ENCODE peak calls at places on chromosomes 12 and 14, in six cellular contexts. R is NCI-H146; J is COR-L47; C is dorsolateral prefrontal cortex; N is CD4-positive, CD25-positive, alpha-beta regulatory T cell; Z is EL. M is an unnamed sample.

GRCh38 chr12:68106160-68106559 is 53.4 kb downstream of the IFNG start:
- DNase-seq in R (no peak), J (no peak), C (no peak), N (no peak), Z (peak; percentile 60), M (no peak)

GRCh38 chr14:77039285-77040058 is 11.0 kb upstream of the IRF2BPL start:
- DNase-seq in R (no peak), J (no peak), C (no peak), N (no peak), Z (peak; percentile 37), M (no peak)

GRCh38 chr12:6605425-6606330 is 1.5 kb downstream of the CHD4 start:
- DNase-seq in R (no peak), J (no peak), C (no peak), N (peak; percentile 59), Z (peak; percentile 38), M (no peak)

GRCh38 chr14:64233791-64234190 is 60.4 kb downstream of the ESR2 start:
- DNase-seq in R (no peak), J (no peak), C (no peak), N (no peak), Z (no peak), M (no peak)

GRCh38 chr12:48629541-48629940 is 52.5 kb downstream of the KANSL2 start:
- DNase-seq in R (no peak), J (no peak), C (no peak), N (no peak), Z (no peak), M (no peak)

GRCh38 chr12:131136539-131136872 is 182.8 kb downstream of the ADGRD1 start:
- DNase-seq in R (no peak), J (no peak), C (no peak), N (no peak), Z (no peak), M (no peak)

GRCh38 chr14:67859169-67859749 is 39.7 kb downstream of the RAD51B start:
- DNase-seq in R (no peak), J (no peak), C (no peak), N (no peak), Z (no peak), M (no peak)

GRCh38 chr12:32290411-32290810 is 108.9 kb upstream of the FGD4 start:
- DNase-seq in R (no peak), J (no peak), C (no peak), N (no peak), Z (peak; percentile 12), M (peak; percentile 85)

GRCh38 chr12:51591020-51591901 is at the start of gene SCN8A:
- DNase-seq in R (peak; percentile 91), J (peak; percentile 77), C (peak; percentile 57), N (peak; percentile 31), Z (peak; percentile 74), M (peak; percentile 36)

GRCh38 chr12:3727877-3728632 is 24.9 kb downstream of the CRACR2A start:
- DNase-seq in R (no peak), J (no peak), C (no peak), N (no peak), Z (peak; percentile 26), M (no peak)

GRCh38 chr12:104526320-104526719 is 69.6 kb downstream of the CHST11 start:
- DNase-seq in R (no peak), J (no peak), C (no peak), N (no peak), Z (no peak), M (no peak)

GRCh38 chr12:116697305-116698130 is 40.4 kb downstream of the SPRING1 start:
- DNase-seq in R (peak; percentile 29), J (peak; percentile 60), C (no peak), N (no peak), Z (peak; percentile 21), M (no peak)

GRCh38 chr12:68821357-68822188 is 13.6 kb downstream of the MDM2 start:
- DNase-seq in R (no peak), J (no peak), C (no peak), N (peak; percentile 51), Z (no peak), M (no peak)

GRCh38 chr14:74563233-74563585 is 48.8 kb downstream of the LTBP2 start:
- DNase-seq in R (no peak), J (no peak), C (no peak), N (no peak), Z (no peak), M (peak; percentile 56)

GRCh38 chr14:95341115-95341514 is 21.4 kb upstream of the CLMN start:
- DNase-seq in R (no peak), J (no peak), C (no peak), N (no peak), Z (no peak), M (no peak)

GRCh38 chr12:94994312-94994711 is 9.2 kb downstream of the NDUFA12 start:
- DNase-seq in R (no peak), J (no peak), C (no peak), N (no peak), Z (peak; percentile 83), M (peak; percentile 21)

GRCh38 chr12:93894391-93895095 is 217.4 kb downstream of the CRADD start:
- DNase-seq in R (no peak), J (no peak), C (peak; percentile 24), N (no peak), Z (no peak), M (no peak)

GRCh38 chr12:102971227-102971626 is 13.8 kb downstream of the ASCL1 start:
- DNase-seq in R (no peak), J (no peak), C (no peak), N (no peak), Z (no peak), M (no peak)

GRCh38 chr12:119936705-119937323 is 52.2 kb upstream of the BICDL1 start:
- DNase-seq in R (no peak), J (no peak), C (no peak), N (no peak), Z (no peak), M (no peak)

GRCh38 chr12:19771858-19772257 is 332.6 kb downstream of the AEBP2 start:
- DNase-seq in R (no peak), J (no peak), C (no peak), N (no peak), Z (peak; percentile 89), M (no peak)

GRCh38 chr14:77923131-77923933 is 123.4 kb downstream of the ADCK1 start:
- DNase-seq in R (peak; percentile 12), J (no peak), C (no peak), N (no peak), Z (no peak), M (no peak)

GRCh38 chr12:64679487-64679983 is 69.2 kb downstream of the RASSF3 start:
- DNase-seq in R (peak; percentile 70), J (peak; percentile 88), C (no peak), N (peak; percentile 92), Z (peak; percentile 61), M (peak; percentile 99)

GRCh38 chr12:14048949-14049545 is 67.6 kb upstream of the GRIN2B start:
- DNase-seq in R (no peak), J (no peak), C (no peak), N (no peak), Z (no peak), M (no peak)

GRCh38 chr12:52579468-52580450 is 6.1 kb upstream of the KRT74 start:
- DNase-seq in R (no peak), J (no peak), C (no peak), N (no peak), Z (no peak), M (peak; percentile 73)

GRCh38 chr12:118190266-118190665 is 54.3 kb downstream of the PEBP1 start:
- DNase-seq in R (peak; percentile 50), J (no peak), C (no peak), N (no peak), Z (peak; percentile 44), M (no peak)

GRCh38 chr14:51419685-51420084 is 179.6 kb downstream of the TMX1 start:
- DNase-seq in R (no peak), J (no peak), C (no peak), N (peak; percentile 65), Z (no peak), M (no peak)

GRCh38 chr14:82385043-82385442 is 851.4 kb upstream of the SEL1L start:
- DNase-seq in R (peak; percentile 88), J (peak; percentile 98), C (no peak), N (no peak), Z (no peak), M (no peak)

GRCh38 chr12:46459881-46460545 is 87.4 kb upstream of the SLC38A2 start:
- DNase-seq in R (no peak), J (no peak), C (no peak), N (peak; percentile 50), Z (no peak), M (no peak)

GRCh38 chr14:74510955-74511354 is 17.4 kb downstream of the ISCA2 start:
- DNase-seq in R (no peak), J (no peak), C (no peak), N (no peak), Z (peak; percentile 65), M (no peak)

GRCh38 chr12:106178582-106178981 is 39.8 kb upstream of the NUAK1 start:
- DNase-seq in R (no peak), J (no peak), C (no peak), N (no peak), Z (no peak), M (no peak)

GRCh38 chr14:77139540-77140342 is 1.9 kb downstream of the ZDHHC22 start:
- DNase-seq in R (peak; percentile 72), J (peak; percentile 30), C (peak; percentile 58), N (peak; percentile 53), Z (peak; percentile 44), M (no peak)

GRCh38 chr12:107309020-107309419 is 215.7 kb upstream of the CRY1 start:
- DNase-seq in R (no peak), J (no peak), C (no peak), N (peak; percentile 71), Z (no peak), M (no peak)

GRCh38 chr12:101608301-101609133 is 13.7 kb downstream of the MYBPC1 start:
- DNase-seq in R (no peak), J (peak; percentile 13), C (no peak), N (no peak), Z (no peak), M (no peak)

GRCh38 chr12:123265851-123266678 is 5.6 kb downstream of the CDK2AP1 start:
- DNase-seq in R (no peak), J (no peak), C (no peak), N (no peak), Z (no peak), M (no peak)

GRCh38 chr14:28321475-28322244 is 444.9 kb upstream of the FOXG1 start:
- DNase-seq in R (no peak), J (no peak), C (no peak), N (no peak), Z (no peak), M (no peak)

GRCh38 chr14:76186318-76187027 is 34.8 kb downstream of the GPATCH2L start:
- DNase-seq in R (peak; percentile 18), J (no peak), C (no peak), N (no peak), Z (no peak), M (no peak)

GRCh38 chr12:85425926-85426325 is 145.9 kb downstream of the ALX1 start:
- DNase-seq in R (no peak), J (no peak), C (no peak), N (no peak), Z (no peak), M (no peak)

GRCh38 chr14:61547186-61548121 is 147.9 kb upstream of the HIF1A start:
- DNase-seq in R (no peak), J (no peak), C (no peak), N (no peak), Z (peak; percentile 87), M (no peak)

GRCh38 chr12:104703372-104703771 is 246.6 kb downstream of the CHST11 start:
- DNase-seq in R (no peak), J (no peak), C (no peak), N (no peak), Z (no peak), M (no peak)